ENCODE peak calls at places on chromosomes 11 and 22, in eight cellular contexts. W, D, O, G, Y, V, P and E are unnamed samples.

GRCh38 chr11:73521621-73522020 is 76.3 kb downstream of the FAM168A start:
- DNase-seq in V (peak), O (no peak), W (peak), G (no peak), Y (no peak), D (peak), P (no peak), E (peak)

GRCh38 chr11:11313902-11314692 is 39.0 kb downstream of the CSNK2A3 start:
- DNase-seq in Y (no peak), O (no peak), V (no peak), D (no peak), G (peak), W (no peak), P (no peak), E (no peak)

GRCh38 chr11:68411501-68411991 is 49.0 kb upstream of the PPP6R3 start:
- DNase-seq in D (no peak), W (no peak), O (no peak), Y (no peak), P (no peak), G (no peak), V (no peak), E (no peak)

GRCh38 chr22:43303166-43303565 is 40.0 kb downstream of the SCUBE1 start:
- DNase-seq in P (no peak), Y (no peak), W (no peak), D (no peak), V (no peak), O (no peak), G (no peak), E (no peak)

GRCh38 chr22:49967333-49968241 is 7.0 kb downstream of the PIM3 start:
- DNase-seq in P (no peak), G (peak), W (peak), Y (peak), D (no peak), V (peak), O (peak), E (no peak)

GRCh38 chr11:83571301-83571700 is 285.1 kb upstream of the CCDC90B start:
- DNase-seq in O (no peak), W (peak), D (no peak), P (no peak), G (no peak), Y (no peak), V (no peak), E (no peak)

GRCh38 chr11:66289548-66290331 is 797 bp upstream of the YIF1A start:
- DNase-seq in V (peak), P (peak), G (peak), Y (peak), D (peak), O (no peak), W (no peak), E (peak)

GRCh38 chr11:88552377-88553029 is 215.0 kb upstream of the CTSC start:
- DNase-seq in Y (peak), V (peak), O (peak), W (peak), D (peak), P (no peak), G (no peak), E (peak)

GRCh38 chr11:4541071-4541470 is 3.9 kb upstream of the OR52M1 start:
- DNase-seq in D (no peak), W (no peak), V (no peak), O (no peak), P (no peak), Y (no peak), G (no peak), E (no peak)

GRCh38 chr11:79940165-79940564 is 499.3 kb upstream of the TENM4 start:
- DNase-seq in V (peak), P (no peak), O (no peak), G (no peak), W (no peak), D (peak), Y (no peak), E (no peak)

GRCh38 chr11:103281301-103281700 is 172.1 kb downstream of the DYNC2H1 start:
- DNase-seq in Y (no peak), V (no peak), D (peak), W (peak), G (no peak), O (no peak), P (no peak), E (no peak)

GRCh38 chr11:70608568-70609314 is 210.4 kb downstream of the CTTN start:
- DNase-seq in P (no peak), O (no peak), V (peak), Y (no peak), D (no peak), W (peak), G (no peak), E (no peak)

DNA sequence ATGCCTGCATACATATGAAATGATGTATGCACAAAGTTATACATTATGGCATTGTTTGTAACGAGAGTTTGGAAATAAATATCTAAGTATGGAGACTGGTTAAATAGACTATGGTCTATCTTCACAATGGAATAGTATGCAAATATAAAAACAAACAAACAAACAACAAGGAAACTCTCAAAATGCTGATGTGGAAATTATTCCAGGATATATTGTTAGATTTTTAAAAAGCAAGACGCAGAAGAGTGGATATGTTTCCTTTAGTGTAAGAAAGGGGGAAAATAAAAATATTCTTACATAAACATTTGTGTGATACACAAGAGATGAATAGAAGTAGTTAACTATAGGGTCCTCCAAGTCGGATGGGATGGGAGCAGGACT is 10.8 kb upstream of the CRKL start:
- DNase-seq in V (no peak), Y (no peak), O (no peak), G (no peak), W (no peak), D (no peak), P (no peak), E (no peak)
- TF ChIP-seq CTCF in V (no peak), Y (no peak), O (no peak), G (no peak), W (no peak), D (no peak), P (no peak), E (no peak)

GRCh38 chr11:7595951-7596350 is 77.3 kb downstream of the CYB5R2 start:
- DNase-seq in V (no peak), W (no peak), G (no peak), D (no peak), Y (no peak), O (no peak), P (no peak), E (no peak)

GRCh38 chr11:7595016-7595869 is 78.1 kb downstream of the CYB5R2 start:
- DNase-seq in O (no peak), W (peak), P (no peak), G (no peak), Y (no peak), D (no peak), V (no peak), E (no peak)

GRCh38 chr11:7599209-7599608 is 74.1 kb downstream of the CYB5R2 start:
- DNase-seq in P (no peak), D (no peak), O (no peak), G (no peak), Y (no peak), W (no peak), V (no peak), E (no peak)

GRCh38 chr11:7597620-7598019 is 75.7 kb downstream of the CYB5R2 start:
- DNase-seq in D (peak), V (no peak), G (no peak), O (peak), W (no peak), P (no peak), Y (no peak), E (no peak)

DNA sequence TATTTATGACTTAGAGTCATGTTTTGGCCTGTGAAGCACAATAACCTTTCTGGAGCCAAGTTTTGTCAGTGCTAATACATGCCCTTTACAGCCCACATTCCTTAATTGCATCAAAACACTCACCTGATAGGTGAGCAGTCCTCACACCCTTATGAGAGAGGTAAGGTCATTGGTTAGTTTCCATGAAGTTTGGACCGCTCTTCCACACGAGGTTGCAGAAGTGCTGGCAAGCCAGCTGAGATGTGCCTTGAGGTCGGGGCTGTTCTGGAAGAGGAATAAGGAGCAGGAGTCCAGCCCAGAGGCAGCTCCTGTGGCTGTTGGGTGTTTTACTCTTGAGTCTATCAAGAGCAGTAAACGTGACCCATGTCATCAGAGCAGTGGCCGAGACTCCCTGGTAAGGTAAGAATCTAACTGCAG is 76.3 kb downstream of the CYB5R2 start:
- DNase-seq in O (no peak), P (no peak), V (no peak), D (peak), W (no peak), G (no peak), Y (no peak), E (no peak)
- TF ChIP-seq CTCF in O (no peak), P (no peak), V (no peak), D (no peak), W (no peak), G (no peak), Y (no peak), E (no peak)

GRCh38 chr11:81705283-81705682 is 1028.4 kb downstream of the FAM181B start:
- DNase-seq in W (no peak), O (no peak), G (no peak), P (no peak), D (no peak), V (no peak), Y (no peak), E (no peak)

DNA sequence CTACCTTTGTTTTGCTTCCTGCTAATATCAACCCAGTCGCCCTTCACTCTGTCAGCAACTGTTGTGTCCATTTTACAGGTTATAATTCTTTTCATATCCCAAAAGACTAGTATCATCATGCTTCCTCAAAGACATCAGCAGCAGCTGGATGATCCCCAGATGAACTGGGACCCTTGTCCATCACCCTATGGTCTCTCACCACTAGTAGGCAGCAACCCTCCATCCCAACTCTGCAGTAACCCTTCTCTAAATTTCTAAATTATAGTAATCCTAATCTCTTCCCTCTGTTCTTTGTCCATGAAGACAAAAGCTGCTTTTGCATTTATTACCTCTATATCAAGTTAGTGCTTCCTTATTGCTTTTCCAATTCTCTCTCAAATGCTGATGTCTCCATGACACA is 1025.8 kb downstream of the FAM181B start:
- DNase-seq in V (no peak), O (no peak), P (no peak), Y (no peak), W (no peak), G (no peak), D (no peak), E (no peak)
- TF ChIP-seq CTCF in V (peak), O (no peak), P (no peak), Y (peak), W (no peak), G (no peak), D (no peak), E (peak)

DNA sequence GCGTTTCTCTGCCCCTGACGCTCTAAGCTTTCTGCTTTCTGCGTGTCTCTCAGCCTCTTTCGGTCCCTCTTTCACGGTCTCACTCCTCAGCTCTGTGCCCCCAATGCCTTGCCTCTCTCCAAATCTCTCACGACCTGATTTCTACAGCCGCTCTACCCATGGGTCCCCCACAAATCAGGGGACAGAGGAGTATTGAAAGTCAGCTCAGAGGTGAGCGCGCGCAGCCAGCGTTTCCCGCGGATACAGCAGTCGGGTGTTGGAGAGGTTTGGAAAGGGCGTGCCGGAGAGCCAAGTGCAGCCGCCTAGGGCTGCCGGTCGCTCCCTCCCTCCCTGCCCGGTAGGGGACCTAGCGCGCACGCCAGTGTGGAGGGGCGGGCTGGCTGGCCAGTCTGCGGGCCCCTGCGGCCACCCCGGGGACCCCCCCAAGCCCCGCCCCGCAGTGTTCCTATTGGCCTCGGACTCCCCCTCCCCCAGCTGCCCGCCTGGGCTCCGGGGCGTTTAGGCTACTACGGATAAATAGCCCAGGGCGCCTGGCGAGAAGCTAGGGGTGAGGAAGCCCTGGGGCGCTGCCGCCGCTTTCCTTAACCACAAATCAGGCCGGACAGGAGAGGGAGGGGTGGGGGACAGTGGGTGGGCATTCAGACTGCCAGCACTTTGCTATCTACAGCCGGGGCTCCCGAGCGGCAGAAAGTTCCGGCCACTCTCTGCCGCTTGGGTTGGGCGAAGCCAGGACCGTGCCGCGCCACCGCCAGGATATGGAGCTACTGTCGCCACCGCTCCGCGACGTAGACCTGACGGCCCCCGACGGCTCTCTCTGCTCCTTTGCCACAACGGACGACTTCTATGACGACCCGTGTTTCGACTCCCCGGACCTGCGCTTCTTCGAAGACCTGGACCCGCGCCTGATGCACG is at the start of gene MYOD1:
- DNase-seq in O (no peak), V (peak), D (no peak), P (no peak), G (no peak), W (no peak), Y (no peak), E (no peak)
- TF ChIP-seq CTCF in O (no peak), V (no peak), D (no peak), P (no peak), G (no peak), W (no peak), Y (no peak), E (no peak)